ENCODE peak calls at places on chromosomes 7 and 10, in eight cellular contexts. F, U, C, I, Y, J, O and K are unnamed samples.

GRCh38 chr7:111529507-111530355 is 32.6 kb downstream of the IMMP2L start:
- DNase-seq in F (no peak), U (no peak), C (no peak), I (no peak), Y (no peak), J (peak), O (no peak), K (no peak)

GRCh38 chr10:10207538-10207937 is 810.1 kb upstream of the CELF2 start:
- DNase-seq in F (no peak), U (no peak), C (no peak), I (no peak), Y (no peak), J (no peak), O (no peak), K (no peak)

GRCh38 chr10:29297678-29298077 is 8.8 kb downstream of the LYZL1 start:
- DNase-seq in F (no peak), U (no peak), C (no peak), I (no peak), Y (no peak), J (no peak), O (no peak), K (no peak)

GRCh38 chr7:130946110-130946509 is 212.1 kb upstream of the KLF14 start:
- DNase-seq in F (no peak), U (no peak), C (no peak), I (no peak), Y (no peak), J (no peak), O (no peak), K (no peak)

GRCh38 chr10:81865581-81865980 is 9.4 kb upstream of the NRG3 start:
- DNase-seq in F (no peak), U (no peak), C (no peak), I (no peak), Y (no peak), J (peak), O (no peak), K (no peak)

GRCh38 chr10:24344279-24344678 is 135.3 kb downstream of the KIAA1217 start:
- DNase-seq in F (no peak), U (no peak), C (no peak), I (no peak), Y (no peak), J (peak), O (peak), K (peak)

GRCh38 chr7:92648082-92648481 is 57.9 kb upstream of the FAM133B start:
- DNase-seq in F (no peak), U (peak), C (no peak), I (no peak), Y (no peak), J (no peak), O (no peak), K (no peak)

GRCh38 chr10:31011017-31011659 is 20.5 kb downstream of the ZNF438 start:
- DNase-seq in F (no peak), U (no peak), C (no peak), I (no peak), Y (no peak), J (peak), O (no peak), K (no peak)

GRCh38 chr7:104267701-104268368 is 60.0 kb upstream of the ORC5 start:
- DNase-seq in F (no peak), U (no peak), C (no peak), I (no peak), Y (no peak), J (peak), O (no peak), K (peak)

DNA sequence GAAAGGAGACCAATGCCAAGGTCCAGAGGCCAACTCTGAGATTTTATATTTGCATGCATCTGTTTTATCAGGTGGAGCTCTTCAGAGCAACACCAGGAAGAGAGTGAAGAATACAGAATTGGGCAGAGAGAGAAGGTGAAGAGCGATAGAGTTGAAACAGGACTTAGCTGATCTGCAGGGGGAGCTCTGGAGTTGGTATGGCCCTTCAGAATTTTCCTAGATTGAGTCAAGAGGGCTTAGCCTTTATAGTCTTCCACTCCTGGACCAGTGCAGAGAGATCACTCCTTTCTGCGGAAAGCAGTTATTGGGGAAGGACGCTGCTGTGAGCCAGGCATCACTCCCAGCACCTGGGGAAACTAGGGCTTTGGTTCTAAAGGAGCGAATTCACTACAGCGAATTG is 105.0 kb upstream of the DGKB start:
- DNase-seq in F (no peak), U (no peak), C (no peak), I (no peak), Y (no peak), J (peak), O (no peak), K (peak)
- TF ChIP-seq CTCF in F (no peak), U (no peak), C (no peak), I (no peak), Y (no peak), J (peak), O (no peak), K (peak)

DNA sequence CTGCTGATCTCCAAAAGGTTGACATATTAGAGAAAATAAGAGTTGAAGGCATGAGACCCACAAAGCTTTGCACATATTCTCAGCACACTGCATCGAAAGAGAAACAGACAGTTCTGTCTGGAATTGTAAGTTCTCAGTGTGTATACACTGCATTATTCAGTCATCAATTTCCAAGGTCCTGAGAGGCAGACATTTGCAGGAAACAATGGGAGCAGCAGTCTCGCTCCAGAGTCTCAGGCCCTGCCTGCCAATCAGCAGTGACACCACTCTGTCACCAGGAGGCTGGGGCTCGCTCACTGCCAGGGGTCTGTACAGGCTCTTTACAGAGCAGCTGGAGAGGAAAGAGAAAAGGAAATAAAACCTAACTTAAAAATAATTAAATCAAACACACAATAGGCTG is 36.3 kb downstream of the JAZF1 start:
- DNase-seq in F (no peak), U (no peak), C (no peak), I (no peak), Y (no peak), J (no peak), O (no peak), K (no peak)
- TF ChIP-seq CTCF in F (no peak), U (no peak), C (no peak), I (no peak), Y (no peak), J (no peak), O (no peak), K (no peak)

GRCh38 chr10:121710207-121710606 is 112.0 kb upstream of the FGFR2 start:
- DNase-seq in F (no peak), U (no peak), C (no peak), I (no peak), Y (no peak), J (peak), O (no peak), K (no peak)

GRCh38 chr10:121710971-121711370 is 112.7 kb upstream of the FGFR2 start:
- DNase-seq in F (no peak), U (no peak), C (no peak), I (no peak), Y (no peak), J (no peak), O (no peak), K (no peak)

GRCh38 chr10:121715076-121715475 is 116.8 kb upstream of the FGFR2 start:
- DNase-seq in F (no peak), U (no peak), C (no peak), I (no peak), Y (no peak), J (no peak), O (no peak), K (peak)

GRCh38 chr10:121708921-121709625 is 110.8 kb upstream of the FGFR2 start:
- DNase-seq in F (no peak), U (no peak), C (no peak), I (no peak), Y (no peak), J (no peak), O (no peak), K (no peak)

DNA sequence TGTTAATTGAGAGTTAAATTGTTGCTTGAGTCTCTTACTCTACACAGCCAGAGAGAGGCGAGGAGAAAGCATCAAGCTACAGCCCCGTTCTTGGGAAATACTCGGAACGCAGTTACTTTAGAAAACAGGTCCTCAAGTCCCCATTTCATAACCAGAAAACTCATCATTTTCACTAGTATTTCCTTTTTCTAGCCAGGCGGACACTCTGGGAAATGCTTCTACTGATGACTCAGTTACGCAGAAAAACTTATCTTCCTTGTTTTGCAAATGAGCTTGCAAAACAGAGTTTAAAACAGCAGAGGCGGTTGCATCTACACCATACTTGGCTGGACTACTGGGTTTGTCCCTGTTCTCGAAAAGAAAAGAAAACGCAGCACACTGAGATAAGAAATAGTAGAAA is 111.4 kb upstream of the FGFR2 start:
- DNase-seq in F (no peak), U (no peak), C (no peak), I (no peak), Y (no peak), J (peak), O (no peak), K (no peak)
- TF ChIP-seq CTCF in F (no peak), U (no peak), C (no peak), I (no peak), Y (no peak), J (peak), O (no peak), K (no peak)

GRCh38 chr10:70543911-70544310 is 58.6 kb downstream of the PRF1 start:
- DNase-seq in F (no peak), U (no peak), C (no peak), I (no peak), Y (no peak), J (no peak), O (no peak), K (no peak)

GRCh38 chr10:70541738-70542564 is 60.6 kb downstream of the PRF1 start:
- DNase-seq in F (no peak), U (no peak), C (no peak), I (no peak), Y (no peak), J (no peak), O (no peak), K (no peak)

GRCh38 chr10:70540789-70541360 is 61.7 kb downstream of the PRF1 start:
- DNase-seq in F (no peak), U (no peak), C (no peak), I (no peak), Y (no peak), J (no peak), O (no peak), K (no peak)

GRCh38 chr10:70544431-70545340 is 57.9 kb downstream of the PRF1 start:
- DNase-seq in F (no peak), U (no peak), C (no peak), I (no peak), Y (no peak), J (no peak), O (no peak), K (no peak)

GRCh38 chr10:70542565-70542938 is 60.0 kb downstream of the PRF1 start:
- DNase-seq in F (no peak), U (no peak), C (no peak), I (no peak), Y (no peak), J (peak), O (no peak), K (no peak)
- TF ChIP-seq CTCF in F (no peak), U (no peak), C (no peak), I (no peak), Y (no peak), J (peak), O (no peak), K (peak)

GRCh38 chr10:44977287-44978212 is 1.1 kb downstream of the DEPP1 start:
- DNase-seq in F (no peak), U (no peak), C (no peak), I (no peak), Y (no peak), J (peak), O (no peak), K (no peak)
- TF ChIP-seq CTCF in F (no peak), U (no peak), C (no peak), I (no peak), Y (no peak), J (no peak), O (no peak), K (no peak)

DNA sequence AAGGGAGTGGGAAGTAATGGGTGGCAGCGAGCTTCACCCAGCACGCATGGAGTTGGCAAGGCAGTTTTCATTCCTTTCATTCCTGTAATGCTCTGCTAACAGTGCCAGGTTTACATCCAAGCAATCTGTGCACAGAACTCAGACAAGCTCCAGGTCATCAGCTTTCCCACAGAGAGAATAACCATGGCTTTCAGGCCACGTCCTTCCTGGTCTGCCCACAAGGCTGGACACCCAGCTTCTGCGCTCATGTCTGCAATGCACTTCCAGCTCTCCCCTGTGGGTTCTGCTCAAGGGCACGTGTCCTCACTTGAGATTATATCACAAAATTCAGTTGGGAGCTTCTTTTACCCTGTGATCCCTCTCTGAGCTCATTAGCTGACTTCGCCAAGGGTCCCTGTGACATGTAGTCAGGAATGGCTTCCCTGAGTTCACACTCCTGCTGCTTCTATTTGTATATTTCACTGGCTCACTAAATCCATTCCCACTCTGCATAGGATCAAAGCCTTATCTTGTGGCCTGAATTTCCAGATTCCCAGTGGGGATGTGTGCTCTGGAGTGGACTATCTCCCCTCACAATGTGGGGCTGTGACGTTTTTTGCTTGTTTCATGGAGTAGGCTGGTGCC is 18.6 kb downstream of the AKR1C2 start:
- DNase-seq in F (no peak), U (no peak), C (no peak), I (no peak), Y (no peak), J (peak), O (no peak), K (peak)
- TF ChIP-seq CTCF in F (no peak), U (no peak), C (no peak), I (no peak), Y (no peak), J (no peak), O (no peak), K (peak)

GRCh38 chr10:93879273-93879672 is 14.5 kb upstream of the SLC35G1 start:
- DNase-seq in F (no peak), U (no peak), C (no peak), I (no peak), Y (no peak), J (no peak), O (no peak), K (no peak)
- TF ChIP-seq CTCF in F (no peak), U (no peak), C (no peak), I (no peak), Y (no peak), J (no peak), O (no peak), K (no peak)

GRCh38 chr7:81075150-81075549 is 156.3 kb upstream of the SEMA3C start:
- DNase-seq in F (no peak), U (no peak), C (no peak), I (no peak), Y (no peak), J (no peak), O (no peak), K (peak)
- TF ChIP-seq CTCF in F (no peak), U (no peak), C (no peak), I (no peak), Y (no peak), J (no peak), O (no peak), K (peak)

DNA sequence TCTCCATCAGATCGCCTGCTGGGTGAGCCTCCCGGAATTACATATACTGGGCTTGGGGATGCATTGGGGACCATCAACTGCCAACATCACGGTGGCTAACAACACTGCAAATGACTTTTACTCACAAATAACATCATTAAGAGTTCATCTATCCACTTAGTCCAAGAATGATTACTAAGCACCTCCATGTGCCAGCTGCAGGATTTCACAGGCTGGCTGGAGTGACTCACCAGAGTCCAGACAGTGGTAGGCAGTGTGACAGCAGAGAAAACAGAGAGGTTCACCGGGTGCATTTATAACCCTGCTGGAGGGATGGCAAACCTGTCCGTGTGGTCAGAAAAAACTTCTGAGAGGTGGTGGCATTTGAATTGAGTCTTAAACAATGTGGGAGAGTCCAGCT is 3.2 kb upstream of the IGFBP3 start:
- DNase-seq in F (no peak), U (no peak), C (no peak), I (no peak), Y (no peak), J (peak), O (peak), K (peak)
- TF ChIP-seq CTCF in F (no peak), U (no peak), C (no peak), I (no peak), Y (no peak), J (peak), O (peak), K (no peak)